ENCODE peak calls at places on chromosomes 5 and 9, in four cellular contexts. L, V, P and Z are unnamed samples.

GRCh38 chr9:33223696-33224095 is 16.3 kb upstream of the SPINK4 start:
- DNase-seq in L (peak; percentile 2), V (peak; percentile 18), P (no peak), Z (no peak)

GRCh38 chr9:137309368-137310189 is 7.5 kb upstream of the NRARP start:
- DNase-seq in L (no peak), V (no peak), P (no peak), Z (no peak)

GRCh38 chr9:116087751-116088194 is 65.8 kb upstream of the PAPPA start:
- DNase-seq in L (peak; percentile 37), V (peak; percentile 88), P (no peak), Z (no peak)

GRCh38 chr5:178333821-178334481 is 101.3 kb upstream of the PHYKPL start:
- DNase-seq in L (no peak), V (no peak), P (no peak), Z (no peak)

GRCh38 chr9:106072421-106072820 is 378.1 kb downstream of the TMEM38B start:
- DNase-seq in L (no peak), V (no peak), P (no peak), Z (no peak)

GRCh38 chr5:171867786-171868185 is 82.2 kb downstream of the SMIM23 start:
- DNase-seq in L (no peak), V (peak; percentile 82), P (no peak), Z (no peak)

GRCh38 chr5:17838506-17838905 is 204.2 kb downstream of the TAF11L14 start:
- DNase-seq in L (no peak), V (no peak), P (no peak), Z (no peak)

GRCh38 chr9:112169368-112169767 is 5.7 kb downstream of the SUSD1 start:
- DNase-seq in L (no peak), V (no peak), P (peak; percentile 66), Z (no peak)

GRCh38 chr5:72231989-72232703 is 87.9 kb downstream of the MRPS27 start:
- DNase-seq in L (no peak), V (no peak), P (no peak), Z (no peak)

GRCh38 chr5:1347571-1347970 is 2.7 kb upstream of the CLPTM1L start:
- DNase-seq in L (no peak), V (no peak), P (no peak), Z (no peak)